ENCODE peak calls at places on chromosomes 1 and 21, in six cellular contexts. J, X, G, U, I and F are unnamed samples.

GRCh38 chr1:43706598-43707190 is 642 bp upstream of the ST3GAL3 start:
- DNase-seq in J (no peak), X (no peak), G (peak), U (peak), I (no peak), F (no peak)

GRCh38 chr1:71638081-71638766 is 557.4 kb upstream of the ZRANB2 start:
- DNase-seq in J (peak), X (no peak), G (no peak), U (no peak), I (no peak), F (no peak)

GRCh38 chr21:41712201-41712600 is 54.7 kb downstream of the RIPK4 start:
- DNase-seq in J (no peak), X (no peak), G (no peak), U (peak), I (no peak), F (no peak)

GRCh38 chr1:31694910-31695300 is 8.9 kb downstream of the COL16A1 start:
- DNase-seq in J (peak), X (peak), G (no peak), U (no peak), I (no peak), F (peak)

GRCh38 chr1:174726167-174726879 is 273.4 kb upstream of the CACYBP start:
- DNase-seq in J (peak), X (no peak), G (peak), U (no peak), I (no peak), F (peak)

GRCh38 chr1:27570823-27571222 is 33.1 kb downstream of the AHDC1 start:
- DNase-seq in J (no peak), X (no peak), G (no peak), U (no peak), I (no peak), F (no peak)

GRCh38 chr1:200154069-200154767 is 126.7 kb downstream of the NR5A2 start:
- DNase-seq in J (no peak), X (no peak), G (no peak), U (no peak), I (no peak), F (no peak)

GRCh38 chr1:167791281-167792209 is 69.8 kb downstream of the MPZL1 start:
- DNase-seq in J (no peak), X (no peak), G (no peak), U (no peak), I (peak), F (no peak)

GRCh38 chr1:212110617-212111016 is 75.1 kb downstream of the DTL start:
- DNase-seq in J (peak), X (no peak), G (no peak), U (no peak), I (peak), F (no peak)

GRCh38 chr1:35756064-35756463 is 13.7 kb downstream of the CLSPN start:
- DNase-seq in J (no peak), X (no peak), G (no peak), U (no peak), I (no peak), F (no peak)

GRCh38 chr21:46214478-46215340 is 13.9 kb downstream of the LSS start:
- DNase-seq in J (no peak), X (no peak), G (no peak), U (no peak), I (peak), F (no peak)

GRCh38 chr1:185483647-185484450 is 166.8 kb upstream of the IVNS1ABP start:
- DNase-seq in J (peak), X (no peak), G (peak), U (no peak), I (no peak), F (peak)

GRCh38 chr1:187655163-187655562 is 826.4 kb downstream of the PLA2G4A start:
- DNase-seq in J (no peak), X (no peak), G (no peak), U (no peak), I (no peak), F (no peak)

GRCh38 chr1:64549464-64550239 is 79.7 kb downstream of the CACHD1 start:
- DNase-seq in J (no peak), X (no peak), G (no peak), U (no peak), I (no peak), F (no peak)

GRCh38 chr1:211643324-211644212 is 31.9 kb downstream of the NEK2 start:
- DNase-seq in J (no peak), X (no peak), G (peak), U (no peak), I (no peak), F (no peak)

GRCh38 chr1:47407481-47407880 is 8.6 kb upstream of the FOXE3 start:
- DNase-seq in J (no peak), X (no peak), G (no peak), U (no peak), I (no peak), F (no peak)

GRCh38 chr1:112637257-112638108 is 17.9 kb downstream of the CAPZA1 start:
- DNase-seq in J (peak), X (no peak), G (no peak), U (no peak), I (no peak), F (peak)

GRCh38 chr21:18443686-18444085 is 40.1 kb upstream of the TMPRSS15 start:
- DNase-seq in J (no peak), X (no peak), G (no peak), U (no peak), I (no peak), F (no peak)

GRCh38 chr1:232059726-232060360 is 433.3 kb downstream of the DISC1 start:
- DNase-seq in J (no peak), X (no peak), G (no peak), U (no peak), I (no peak), F (no peak)

GRCh38 chr1:204842892-204843291 is 27.8 kb upstream of the NFASC start:
- DNase-seq in J (peak), X (peak), G (no peak), U (no peak), I (no peak), F (peak)

GRCh38 chr21:25936776-25937175 is 202.0 kb downstream of the GABPA start:
- DNase-seq in J (peak), X (no peak), G (no peak), U (no peak), I (no peak), F (no peak)

GRCh38 chr1:20731057-20731991 is 1.2 kb downstream of the SH2D5 start:
- DNase-seq in J (no peak), X (no peak), G (no peak), U (no peak), I (no peak), F (no peak)